ENCODE peak calls at places on chromosomes 6 and 20, in eight cellular contexts. V, T, S, Z, X, E, F and H are unnamed samples.

GRCh38 chr6:26743157-26743821 is 83.7 kb upstream of the ZNF322 start:
- DNase-seq in X (peak), E (no peak), S (peak), T (no peak), F (peak), V (no peak), Z (no peak), H (peak)

GRCh38 chr6:11621119-11621518 is 83.6 kb downstream of the TMEM170B start:
- DNase-seq in Z (no peak), F (no peak), T (no peak), E (no peak), X (no peak), V (no peak), S (no peak), H (no peak)

GRCh38 chr6:11007715-11008608 is 36.1 kb downstream of the ELOVL2 start:
- DNase-seq in E (no peak), X (peak), Z (no peak), S (peak), T (peak), F (peak), V (no peak), H (no peak)

GRCh38 chr20:61430228-61430624 is 178.2 kb downstream of the CDH4 start:
- DNase-seq in S (no peak), T (no peak), Z (no peak), V (no peak), X (no peak), F (no peak), E (no peak), H (no peak)

GRCh38 chr6:132464538-132465256 is 48.2 kb downstream of the STX7 start:
- DNase-seq in Z (no peak), X (peak), V (no peak), F (no peak), T (no peak), E (no peak), S (no peak), H (no peak)

GRCh38 chr20:25059487-25059820 is 1.5 kb upstream of the ACSS1 start:
- DNase-seq in X (no peak), E (peak), Z (no peak), S (no peak), T (no peak), F (no peak), V (no peak), H (no peak)

GRCh38 chr6:35014341-35014740 is 125.3 kb downstream of the ANKS1A start:
- DNase-seq in F (no peak), Z (no peak), T (no peak), S (no peak), X (no peak), E (no peak), V (no peak), H (no peak)

GRCh38 chr6:43830775-43831174 is 60.8 kb downstream of the VEGFA start:
- DNase-seq in X (no peak), F (no peak), Z (no peak), T (no peak), S (no peak), V (no peak), E (no peak), H (no peak)

GRCh38 chr20:12053348-12053747 is 135.7 kb downstream of the BTBD3 start:
- DNase-seq in T (no peak), S (no peak), V (no peak), F (peak), X (peak), E (no peak), Z (no peak), H (no peak)

GRCh38 chr6:104954091-104954797 is 2.7 kb upstream of the LIN28B start:
- DNase-seq in F (no peak), T (no peak), V (no peak), S (no peak), E (no peak), Z (no peak), X (no peak), H (no peak)

GRCh38 chr6:68226460-68226859 is 408.6 kb upstream of the ADGRB3 start:
- DNase-seq in X (no peak), V (no peak), S (no peak), E (no peak), Z (no peak), T (peak), F (peak), H (no peak)

GRCh38 chr20:52279667-52280180 is 88.1 kb upstream of the ZFP64 start:
- DNase-seq in E (no peak), F (peak), V (no peak), S (no peak), T (no peak), X (no peak), Z (no peak), H (no peak)

GRCh38 chr6:2021713-2022125 is 223.7 kb downstream of the GMDS start:
- DNase-seq in V (peak), X (no peak), S (no peak), T (no peak), E (no peak), Z (no peak), F (peak), H (no peak)

GRCh38 chr6:112153926-112154621 is 66.7 kb downstream of the FAM229B start:
- DNase-seq in E (no peak), S (peak), X (no peak), T (no peak), V (no peak), F (no peak), Z (no peak), H (no peak)

GRCh38 chr6:56938634-56939294 is 16.1 kb upstream of the BEND6 start:
- DNase-seq in S (peak), E (no peak), X (peak), F (peak), V (no peak), Z (no peak), T (no peak), H (peak)

GRCh38 chr6:148423601-148424270 is 81.1 kb downstream of the SASH1 start:
- DNase-seq in Z (no peak), E (no peak), S (no peak), T (no peak), X (no peak), V (no peak), F (no peak), H (no peak)

GRCh38 chr20:51206032-51206662 is 183.2 kb upstream of the KCNG1 start:
- DNase-seq in S (no peak), Z (no peak), F (no peak), E (no peak), T (peak), V (no peak), X (no peak), H (no peak)

GRCh38 chr6:14819840-14820420 is 425.9 kb upstream of the JARID2 start:
- DNase-seq in T (no peak), S (no peak), X (no peak), Z (no peak), F (no peak), E (no peak), V (no peak), H (no peak)